ENCODE peak calls at places on chromosomes 5 and 9, in nine cellular contexts. K is LoVo, I is amygdala, Q is NCI-H1930, B is NAMALWA, M is T follicular helper cell, F is NCI-H2029, S is neural progenitor cell, H is progenitor cell of endocrine pancreas. U is an unnamed sample.

GRCh38 chr9:27489087-27489876 is 34.8 kb upstream of the IFNK start:
- DNase-seq in K (no peak), I (no peak), Q (no peak), B (no peak), M (no peak), F (no peak), S (peak; percentile 87), H (no peak), U (no peak)

GRCh38 chr9:77647659-77648457 is at the start of gene GNA14:
- DNase-seq in K (no peak), I (no peak), Q (no peak), B (no peak), M (no peak), F (no peak), S (peak; percentile 72), H (no peak), U (peak; percentile 51)

GRCh38 chr5:115857621-115858349 is 16.1 kb downstream of the AP3S1 start:
- DNase-seq in K (peak; percentile 26), I (no peak), Q (no peak), B (no peak), M (no peak), F (no peak), S (peak; percentile 12), H (no peak), U (no peak)

GRCh38 chr9:130193119-130193518 is 20.9 kb downstream of the NCS1 start:
- DNase-seq in K (no peak), I (no peak), Q (no peak), B (no peak), M (no peak), F (no peak), S (peak; percentile 41), H (no peak), U (no peak)

GRCh38 chr9:127814619-127815511 is 12.2 kb downstream of the FPGS start:
- DNase-seq in K (no peak), I (no peak), Q (no peak), B (no peak), M (no peak), F (no peak), S (no peak), H (no peak), U (no peak)

GRCh38 chr5:180575571-180575970 is 15.7 kb downstream of the SCGB3A1 start:
- DNase-seq in K (no peak), I (no peak), Q (no peak), B (no peak), M (no peak), F (no peak), S (no peak), H (no peak), U (no peak)

GRCh38 chr9:18438300-18438925 is 35.5 kb upstream of the ADAMTSL1 start:
- DNase-seq in K (no peak), I (peak; percentile 49), Q (no peak), B (no peak), M (no peak), F (no peak), S (peak; percentile 72), H (peak; percentile 14), U (peak; percentile 75)

GRCh38 chr9:75640250-75640649 is 250.2 kb upstream of the PCSK5 start:
- DNase-seq in K (no peak), I (no peak), Q (no peak), B (no peak), M (no peak), F (no peak), S (no peak), H (no peak), U (no peak)

GRCh38 chr9:113164536-113165300 is 13.9 kb downstream of the SLC31A2 start:
- DNase-seq in K (no peak), I (peak; percentile 48), Q (no peak), B (no peak), M (no peak), F (no peak), S (no peak), H (no peak), U (no peak)

GRCh38 chr9:36862206-36863145 is 171.6 kb downstream of the PAX5 start:
- DNase-seq in K (peak; percentile 13), I (no peak), Q (peak; percentile 34), B (no peak), M (no peak), F (no peak), S (peak; percentile 42), H (peak; percentile 39), U (peak; percentile 69)